ENCODE peak calls at places on chromosome 21, in seven cellular contexts. M is AG04449, I is HL-60, P is left lung, F is spleen, K is DND-41, A is psoas muscle. E is an unnamed sample.

GRCh38 chr21:22342855-22343254 is 1344.6 kb downstream of the NCAM2 start:
- DNase-seq in M (no peak), I (no peak), P (no peak), F (no peak), K (peak; percentile 73), A (no peak), E (no peak)

GRCh38 chr21:38326429-38326828 is 69.6 kb downstream of the KCNJ15 start:
- DNase-seq in M (no peak), I (no peak), P (no peak), F (no peak), K (no peak), A (no peak), E (no peak)

GRCh38 chr21:34613679-34614442 is 1.1 kb downstream of the RCAN1 start:
- DNase-seq in M (no peak), I (no peak), P (no peak), F (no peak), K (no peak), A (no peak), E (no peak)

GRCh38 chr21:25822981-25823380 is 88.2 kb downstream of the GABPA start:
- DNase-seq in M (no peak), I (no peak), P (no peak), F (no peak), K (no peak), A (no peak), E (no peak)

GRCh38 chr21:22083899-22084298 is 1085.7 kb downstream of the NCAM2 start:
- DNase-seq in M (no peak), I (no peak), P (no peak), F (no peak), K (no peak), A (no peak), E (no peak)

GRCh38 chr21:38804617-38805281 is 980 bp upstream of the ETS2 start:
- DNase-seq in M (no peak), I (peak; percentile 59), P (peak; percentile 94), F (peak; percentile 91), K (peak; percentile 22), A (peak; percentile 81), E (no peak)

GRCh38 chr21:25801217-25802015 is 66.6 kb downstream of the GABPA start:
- DNase-seq in M (no peak), I (peak; percentile 88), P (peak; percentile 85), F (peak; percentile 91), K (peak; percentile 74), A (peak; percentile 79), E (peak; percentile 42)

GRCh38 chr21:41751621-41752020 is 15.2 kb downstream of the RIPK4 start:
- DNase-seq in M (no peak), I (no peak), P (no peak), F (peak; percentile 7), K (no peak), A (no peak), E (no peak)

GRCh38 chr21:14523234-14523633 is 22.9 kb downstream of the SAMSN1 start:
- DNase-seq in M (no peak), I (peak; percentile 40), P (peak; percentile 60), F (peak; percentile 76), K (peak; percentile 53), A (peak; percentile 12), E (no peak)

GRCh38 chr21:25307489-25307888 is 299.8 kb downstream of the MRPL39 start:
- DNase-seq in M (peak; percentile 24), I (no peak), P (no peak), F (no peak), K (no peak), A (no peak), E (no peak)

GRCh38 chr21:25708467-25709065 is 26.1 kb downstream of the ATP5PF start:
- DNase-seq in M (no peak), I (peak; percentile 28), P (no peak), F (no peak), K (peak; percentile 42), A (no peak), E (peak; percentile 14)

GRCh38 chr21:39040494-39041110 is 142.6 kb downstream of the PSMG1 start:
- DNase-seq in M (no peak), I (no peak), P (no peak), F (no peak), K (no peak), A (no peak), E (no peak)

GRCh38 chr21:43021191-43021590 is 46.8 kb downstream of the PKNOX1 start:
- DNase-seq in M (no peak), I (no peak), P (no peak), F (no peak), K (no peak), A (no peak), E (no peak)

GRCh38 chr21:42530167-42530518 is 16.5 kb downstream of the SLC37A1 start:
- DNase-seq in M (no peak), I (no peak), P (no peak), F (no peak), K (no peak), A (no peak), E (no peak)

GRCh38 chr21:26112979-26113378 is 57.6 kb downstream of the APP start:
- DNase-seq in M (no peak), I (no peak), P (no peak), F (no peak), K (no peak), A (no peak), E (no peak)

GRCh38 chr21:42614811-42615342 is 38.5 kb upstream of the PDE9A start:
- DNase-seq in M (no peak), I (peak; percentile 58), P (no peak), F (peak; percentile 72), K (peak; percentile 65), A (no peak), E (no peak)

DNA sequence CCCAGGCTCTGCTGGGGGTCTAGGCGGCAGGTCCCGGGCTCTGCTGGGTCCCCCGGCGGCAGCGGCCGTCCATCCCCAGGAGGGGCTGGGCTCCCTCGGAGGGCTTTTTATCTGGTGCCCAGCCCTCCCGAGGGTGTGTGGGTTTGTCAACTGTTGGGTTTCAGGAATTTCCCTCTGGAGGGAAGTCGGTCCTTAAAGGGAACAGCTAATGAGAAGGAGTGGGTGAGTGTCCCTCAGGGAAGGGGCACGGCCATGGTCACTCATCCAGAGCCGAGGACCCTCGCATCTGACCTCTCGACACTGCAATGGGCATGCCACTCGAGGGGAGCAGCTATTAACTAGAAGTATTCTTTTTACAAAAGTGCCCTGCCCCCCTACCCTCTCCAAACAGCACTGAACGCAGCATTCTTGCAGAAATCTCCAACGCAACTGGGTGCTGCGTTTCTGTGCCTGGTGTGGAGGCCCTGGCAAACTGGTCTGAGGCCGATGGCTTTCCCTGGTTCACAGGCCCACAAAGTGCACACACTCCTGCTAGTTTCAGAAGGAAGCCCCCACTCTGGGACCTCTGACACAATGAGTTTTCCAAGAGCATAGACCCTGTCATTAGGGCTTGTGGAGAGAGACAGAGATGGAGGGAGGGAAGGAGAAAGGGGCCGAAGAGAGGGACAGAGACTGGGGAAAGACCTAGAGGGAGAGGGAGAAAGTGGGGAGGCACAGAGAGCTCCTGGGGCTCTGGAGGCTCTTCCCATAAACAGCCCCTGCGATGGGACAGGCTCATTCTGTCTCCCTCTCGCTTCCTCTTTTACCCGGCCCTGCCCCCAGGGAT is 1.0 kb upstream of the TSPEAR start:
- DNase-seq in M (no peak), I (no peak), P (no peak), F (no peak), K (no peak), A (no peak), E (no peak)
- H3K4me3 ChIP-seq in M (no peak overlapping the region), I (no peak overlapping the region), P (no peak overlapping the region), F (no peak overlapping the region), K (no peak overlapping the region), A (no peak overlapping the region), E (no peak overlapping the region)

GRCh38 chr21:45877160-45877438 is 104.5 kb upstream of the COL6A1 start:
- DNase-seq in M (no peak), I (no peak), P (no peak), F (no peak), K (no peak), A (no peak), E (no peak)

GRCh38 chr21:45877821-45878469 is 103.6 kb upstream of the COL6A1 start:
- DNase-seq in M (no peak), I (no peak), P (peak; percentile 37), F (peak; percentile 64), K (no peak), A (no peak), E (no peak)

GRCh38 chr21:45882641-45883040 is 98.9 kb upstream of the COL6A1 start:
- DNase-seq in M (no peak), I (no peak), P (peak; percentile 31), F (peak; percentile 21), K (no peak), A (no peak), E (no peak)

GRCh38 chr21:45883090-45883489 is 98.5 kb upstream of the COL6A1 start:
- DNase-seq in M (no peak), I (no peak), P (no peak), F (no peak), K (no peak), A (no peak), E (no peak)

DNA sequence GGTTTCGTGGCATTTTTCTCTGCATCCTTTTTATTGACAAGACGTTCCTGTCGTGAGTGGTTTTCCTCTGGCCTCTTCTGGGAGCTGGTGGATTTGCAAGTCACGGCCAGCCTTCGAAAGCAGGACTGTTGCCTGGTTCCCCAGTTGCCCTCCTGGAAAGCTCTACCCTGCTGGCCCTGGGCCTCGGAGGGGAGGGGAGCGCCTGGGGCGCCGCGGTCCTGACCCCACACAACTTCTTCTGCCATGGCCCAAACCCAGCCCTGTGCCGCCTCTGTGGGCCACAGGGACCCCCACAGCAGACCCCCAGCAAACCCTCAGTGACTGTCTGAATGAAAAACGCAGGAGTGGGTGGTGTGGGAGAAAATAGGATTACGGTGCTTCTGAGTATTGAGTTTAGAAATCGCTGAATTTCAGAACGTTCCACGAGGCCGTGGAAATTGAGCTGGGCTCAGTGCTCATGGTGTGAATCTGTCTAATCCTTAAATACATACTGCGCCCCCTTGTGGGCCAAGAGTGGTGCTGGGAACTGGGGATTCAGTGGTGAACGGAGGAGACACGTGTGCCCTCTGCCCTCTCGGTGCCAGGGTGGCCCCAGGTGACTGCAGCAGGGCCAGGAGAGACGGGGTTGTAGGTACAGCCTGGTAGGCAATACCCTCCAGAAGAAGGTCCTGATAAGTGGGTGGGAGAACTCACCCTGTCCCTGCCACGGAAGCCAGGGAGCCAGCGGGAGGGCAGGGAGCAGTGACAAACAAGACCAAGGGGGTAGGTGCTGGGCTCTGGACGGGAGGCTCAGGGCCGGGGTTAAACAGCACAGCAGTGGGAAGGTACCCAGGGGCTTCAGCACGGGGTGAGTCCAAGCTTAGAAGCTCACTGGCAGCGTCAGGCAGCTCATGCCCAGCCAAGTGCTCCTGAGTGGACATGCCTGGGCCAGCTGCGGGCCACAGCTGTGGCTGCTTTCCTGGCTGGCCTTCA is 101.2 kb upstream of the COL6A1 start:
- DNase-seq in M (no peak), I (peak; percentile 76), P (peak; percentile 80), F (peak; percentile 90), K (peak; percentile 66), A (peak; percentile 56), E (peak; percentile 18)
- TF ChIP-seq CTCF in M (peak; percentile 68), I (peak; percentile 67), P (peak; percentile 49), F (peak; percentile 84), K (peak; percentile 78), A (peak; percentile 30), E (peak; percentile 74)

GRCh38 chr21:33238565-33239255 is 9.0 kb downstream of the IFNAR2 start:
- DNase-seq in M (no peak), I (no peak), P (no peak), F (no peak), K (no peak), A (no peak), E (no peak)
- H3K4me3 ChIP-seq in M (no peak overlapping the region), I (no peak overlapping the region), P (no peak overlapping the region), F (no peak overlapping the region), K (no peak overlapping the region), A (no peak overlapping the region), E (no peak overlapping the region)

GRCh38 chr21:35753308-35753707 is 307.0 kb downstream of the SETD4 start:
- DNase-seq in M (no peak), I (no peak), P (no peak), F (no peak), K (no peak), A (no peak), E (no peak)
- TF ChIP-seq CTCF in M (no peak), I (no peak), P (no peak), F (no peak), K (no peak), A (no peak), E (no peak)

E was measured in AG09309.